ENCODE peak calls at places on chromosomes 16 and 17, in six cellular contexts. M, T, B, E, G and I are unnamed samples.

GRCh38 chr16:17367932-17368331 is 102.8 kb downstream of the XYLT1 start:
- DNase-seq in M (no peak), T (peak; percentile 77), B (no peak), E (no peak), G (peak; percentile 41), I (no peak)

GRCh38 chr16:30768583-30769181 is 6.6 kb downstream of the RNF40 start:
- DNase-seq in M (no peak), T (no peak), B (no peak), E (no peak), G (no peak), I (no peak)

GRCh38 chr17:76562734-76563148 is 22.9 kb downstream of the PRCD start:
- DNase-seq in M (no peak), T (peak; percentile 97), B (no peak), E (peak; percentile 97), G (no peak), I (no peak)

GRCh38 chr16:60717808-60718207 is 1318.4 kb downstream of the CDH8 start:
- DNase-seq in M (no peak), T (no peak), B (no peak), E (no peak), G (no peak), I (no peak)

GRCh38 chr17:77458202-77459017 is 317.6 kb downstream of the SEC14L1 start:
- DNase-seq in M (no peak), T (no peak), B (no peak), E (no peak), G (no peak), I (no peak)

GRCh38 chr17:66025551-66025950 is 166.4 kb downstream of the CEP112 start:
- DNase-seq in M (no peak), T (no peak), B (no peak), E (no peak), G (no peak), I (no peak)

GRCh38 chr17:3794890-3795757 is 5.9 kb downstream of the ITGAE start:
- DNase-seq in M (no peak), T (peak; percentile 54), B (no peak), E (no peak), G (no peak), I (no peak)

GRCh38 chr17:29555840-29556239 is 11.0 kb downstream of the ABHD15 start:
- DNase-seq in M (no peak), T (no peak), B (no peak), E (no peak), G (no peak), I (no peak)

GRCh38 chr17:45332505-45332904 is 15.7 kb upstream of the MAP3K14 start:
- DNase-seq in M (no peak), T (no peak), B (no peak), E (no peak), G (no peak), I (no peak)

GRCh38 chr17:66775262-66775661 is 59.7 kb upstream of the CACNG5 start:
- DNase-seq in M (no peak), T (no peak), B (no peak), E (no peak), G (no peak), I (no peak)

GRCh38 chr17:6381052-6381451 is 53.9 kb downstream of the AIPL1 start:
- DNase-seq in M (peak; percentile 10), T (peak; percentile 74), B (no peak), E (no peak), G (no peak), I (no peak)

GRCh38 chr17:11561281-11561680 is 37.0 kb upstream of the DNAH9 start:
- DNase-seq in M (no peak), T (no peak), B (no peak), E (no peak), G (no peak), I (no peak)

GRCh38 chr17:2867441-2868424 is 71.5 kb downstream of the RAP1GAP2 start:
- DNase-seq in M (no peak), T (peak; percentile 88), B (no peak), E (peak; percentile 93), G (no peak), I (no peak)

GRCh38 chr17:43341705-43342600 is 56.8 kb upstream of the ARL4D start:
- DNase-seq in M (no peak), T (peak; percentile 83), B (no peak), E (no peak), G (no peak), I (no peak)

GRCh38 chr17:59754547-59754946 is 47.1 kb downstream of the VMP1 start:
- DNase-seq in M (peak; percentile 66), T (peak; percentile 95), B (no peak), E (peak; percentile 77), G (no peak), I (no peak)

GRCh38 chr17:63304704-63305261 is 141.3 kb downstream of the CYB561 start:
- DNase-seq in M (no peak), T (no peak), B (no peak), E (no peak), G (no peak), I (no peak)

GRCh38 chr17:48181653-48182052 is 74.1 kb downstream of the SNX11 start:
- DNase-seq in M (no peak), T (peak; percentile 52), B (no peak), E (peak; percentile 13), G (no peak), I (no peak)

GRCh38 chr16:11405331-11406176 is 60.3 kb downstream of the RMI2 start:
- DNase-seq in M (peak; percentile 25), T (peak; percentile 36), B (no peak), E (peak; percentile 32), G (peak; percentile 33), I (no peak)

GRCh38 chr16:56549744-56550385 is 15.0 kb upstream of the MT4 start:
- DNase-seq in M (no peak), T (no peak), B (no peak), E (peak; percentile 16), G (no peak), I (no peak)

GRCh38 chr16:1125471-1125870 is 27.4 kb upstream of the CACNA1H start:
- DNase-seq in M (no peak), T (peak; percentile 31), B (no peak), E (no peak), G (peak; percentile 14), I (no peak)

GRCh38 chr16:79929260-79929977 is 328.9 kb upstream of the MAF start:
- DNase-seq in M (no peak), T (no peak), B (no peak), E (peak; percentile 1), G (no peak), I (no peak)

GRCh38 chr16:10308305-10309193 is 77.3 kb upstream of the ATF7IP2 start:
- DNase-seq in M (no peak), T (no peak), B (no peak), E (no peak), G (no peak), I (no peak)

GRCh38 chr17:1511756-1512321 is 4.6 kb downstream of the INPP5K start:
- DNase-seq in M (no peak), T (no peak), B (no peak), E (peak; percentile 63), G (peak; percentile 62), I (no peak)

GRCh38 chr16:87369117-87369775 is 14.3 kb downstream of the FBXO31 start:
- DNase-seq in M (no peak), T (no peak), B (no peak), E (no peak), G (no peak), I (no peak)

GRCh38 chr16:711548-712320 is 3.2 kb upstream of the METRN start:
- DNase-seq in M (no peak), T (peak; percentile 66), B (no peak), E (peak; percentile 74), G (peak; percentile 85), I (no peak)